ENCODE peak calls at places on chromosomes 6 and 20, in five cellular contexts. One of them, this sample, is unnamed.

GRCh38 chr20:12941025-12941424 is 67.7 kb upstream of the SPTLC3 start:
- DNase-seq in T-helper 2 cell: no peak
- DNase-seq in GM13977: no peak
- DNase-seq in activated CD4-positive, alpha-beta T cell treated with anti-CD3 and anti-CD28 coated beads for 4 hours: no peak
- DNase-seq in Peyer's patch: no peak
- DNase-seq in this sample: no peak

GRCh38 chr6:145789443-145789842 is 25.2 kb downstream of the FBXO30 start:
- DNase-seq in Peyer's patch: no peak
- DNase-seq in GM13977: no peak
- DNase-seq in activated CD4-positive, alpha-beta T cell treated with anti-CD3 and anti-CD28 coated beads for 4 hours: no peak
- DNase-seq in T-helper 2 cell: no peak
- DNase-seq in this sample: no peak

GRCh38 chr6:158684311-158684710 is 34.5 kb downstream of the SYTL3 start:
- DNase-seq in Peyer's patch: no peak
- DNase-seq in T-helper 2 cell: no peak
- DNase-seq in activated CD4-positive, alpha-beta T cell treated with anti-CD3 and anti-CD28 coated beads for 4 hours: no peak
- DNase-seq in GM13977: no peak
- DNase-seq in this sample: no peak

GRCh38 chr6:113763883-113764282 is 93.3 kb upstream of the MARCKS start:
- DNase-seq in Peyer's patch: no peak
- DNase-seq in activated CD4-positive, alpha-beta T cell treated with anti-CD3 and anti-CD28 coated beads for 4 hours: no peak
- DNase-seq in GM13977: no peak
- DNase-seq in T-helper 2 cell: no peak
- DNase-seq in this sample: no peak

GRCh38 chr20:31260326-31260932 is 3.0 kb downstream of the DEFB115 start:
- DNase-seq in activated CD4-positive, alpha-beta T cell treated with anti-CD3 and anti-CD28 coated beads for 4 hours: no peak
- DNase-seq in T-helper 2 cell: peak; percentile 2
- DNase-seq in Peyer's patch: no peak
- DNase-seq in GM13977: no peak
- DNase-seq in this sample: no peak

GRCh38 chr6:33790910-33791309 is 2.0 kb upstream of the LEMD2 start:
- DNase-seq in Peyer's patch: no peak
- DNase-seq in activated CD4-positive, alpha-beta T cell treated with anti-CD3 and anti-CD28 coated beads for 4 hours: no peak
- DNase-seq in GM13977: no peak
- DNase-seq in T-helper 2 cell: no peak
- DNase-seq in this sample: no peak

GRCh38 chr6:167306401-167306998 is 15.4 kb downstream of the UNC93A start:
- DNase-seq in activated CD4-positive, alpha-beta T cell treated with anti-CD3 and anti-CD28 coated beads for 4 hours: no peak
- DNase-seq in GM13977: no peak
- DNase-seq in Peyer's patch: peak; percentile 36
- DNase-seq in T-helper 2 cell: no peak
- DNase-seq in this sample: no peak

GRCh38 chr6:141501616-141502015 is 631.1 kb upstream of the GJE1 start:
- DNase-seq in activated CD4-positive, alpha-beta T cell treated with anti-CD3 and anti-CD28 coated beads for 4 hours: no peak
- DNase-seq in Peyer's patch: no peak
- DNase-seq in GM13977: no peak
- DNase-seq in T-helper 2 cell: no peak
- DNase-seq in this sample: no peak

GRCh38 chr20:33933469-33933909 is 60.2 kb upstream of the RALY start:
- DNase-seq in T-helper 2 cell: peak; percentile 62
- DNase-seq in Peyer's patch: peak; percentile 74
- DNase-seq in GM13977: peak; percentile 71
- DNase-seq in activated CD4-positive, alpha-beta T cell treated with anti-CD3 and anti-CD28 coated beads for 4 hours: peak; percentile 44
- DNase-seq in this sample: peak; percentile 86

GRCh38 chr6:44738652-44739141 is 351.2 kb downstream of the CDC5L start:
- DNase-seq in activated CD4-positive, alpha-beta T cell treated with anti-CD3 and anti-CD28 coated beads for 4 hours: no peak
- DNase-seq in Peyer's patch: peak; percentile 70
- DNase-seq in T-helper 2 cell: no peak
- DNase-seq in GM13977: no peak
- DNase-seq in this sample: no peak

GRCh38 chr20:48709292-48709691 is 118.5 kb downstream of the PREX1 start:
- DNase-seq in activated CD4-positive, alpha-beta T cell treated with anti-CD3 and anti-CD28 coated beads for 4 hours: no peak
- DNase-seq in T-helper 2 cell: no peak
- DNase-seq in GM13977: no peak
- DNase-seq in Peyer's patch: no peak
- DNase-seq in this sample: no peak

GRCh38 chr6:169165031-169165430 is 88.6 kb downstream of the THBS2 start:
- DNase-seq in Peyer's patch: no peak
- DNase-seq in T-helper 2 cell: no peak
- DNase-seq in activated CD4-positive, alpha-beta T cell treated with anti-CD3 and anti-CD28 coated beads for 4 hours: no peak
- DNase-seq in GM13977: no peak
- DNase-seq in this sample: no peak

GRCh38 chr6:126957721-126958120 is 160.8 kb upstream of the RSPO3 start:
- DNase-seq in T-helper 2 cell: no peak
- DNase-seq in GM13977: no peak
- DNase-seq in Peyer's patch: no peak
- DNase-seq in activated CD4-positive, alpha-beta T cell treated with anti-CD3 and anti-CD28 coated beads for 4 hours: no peak
- DNase-seq in this sample: no peak

GRCh38 chr6:114707081-114707480 is 364.3 kb upstream of the HS3ST5 start:
- DNase-seq in activated CD4-positive, alpha-beta T cell treated with anti-CD3 and anti-CD28 coated beads for 4 hours: no peak
- DNase-seq in GM13977: no peak
- DNase-seq in T-helper 2 cell: no peak
- DNase-seq in Peyer's patch: no peak
- DNase-seq in this sample: no peak

GRCh38 chr6:1240766-1241165 is 71.1 kb upstream of the FOXQ1 start:
- DNase-seq in GM13977: no peak
- DNase-seq in Peyer's patch: no peak
- DNase-seq in activated CD4-positive, alpha-beta T cell treated with anti-CD3 and anti-CD28 coated beads for 4 hours: no peak
- DNase-seq in T-helper 2 cell: no peak
- DNase-seq in this sample: no peak

GRCh38 chr20:37384683-37385174 is 38.8 kb downstream of the SRC start:
- DNase-seq in activated CD4-positive, alpha-beta T cell treated with anti-CD3 and anti-CD28 coated beads for 4 hours: peak; percentile 66
- DNase-seq in Peyer's patch: peak; percentile 85
- DNase-seq in T-helper 2 cell: peak; percentile 68
- DNase-seq in GM13977: peak; percentile 89
- DNase-seq in this sample: no peak

GRCh38 chr20:24339179-24339578 is 130.2 kb upstream of the SYNDIG1 start:
- DNase-seq in Peyer's patch: no peak
- DNase-seq in T-helper 2 cell: no peak
- DNase-seq in activated CD4-positive, alpha-beta T cell treated with anti-CD3 and anti-CD28 coated beads for 4 hours: no peak
- DNase-seq in GM13977: no peak
- DNase-seq in this sample: no peak

GRCh38 chr20:38196592-38196991 is 31.5 kb upstream of the TGM2 start:
- DNase-seq in T-helper 2 cell: peak; percentile 7
- DNase-seq in GM13977: no peak
- DNase-seq in activated CD4-positive, alpha-beta T cell treated with anti-CD3 and anti-CD28 coated beads for 4 hours: no peak
- DNase-seq in Peyer's patch: peak; percentile 63
- DNase-seq in this sample: no peak

GRCh38 chr6:159762681-159763293 is 942 bp downstream of the ACAT2 start:
- DNase-seq in activated CD4-positive, alpha-beta T cell treated with anti-CD3 and anti-CD28 coated beads for 4 hours: no peak
- DNase-seq in Peyer's patch: peak; percentile 54
- DNase-seq in GM13977: peak; percentile 30
- DNase-seq in T-helper 2 cell: peak; percentile 50
- DNase-seq in this sample: peak; percentile 50

This sample was measured in nucleus accumbens.